ENCODE peak calls at places on chromosomes 6 and 20, in seven cellular contexts. L, N, A, P, U, X and R are unnamed samples.

GRCh38 chr6:142945446-142946180 is 637 bp upstream of the HIVEP2 start:
- DNase-seq in L (peak; percentile 53), N (peak; percentile 56), A (no peak), P (no peak), U (peak; percentile 52), X (peak; percentile 55), R (no peak)

GRCh38 chr6:151963001-151963400 is 155.5 kb downstream of the ESR1 start:
- DNase-seq in L (no peak), N (no peak), A (no peak), P (no peak), U (no peak), X (no peak), R (no peak)

GRCh38 chr6:112701201-112701600 is 354.1 kb downstream of the RFPL4B start:
- DNase-seq in L (no peak), N (no peak), A (peak; percentile 76), P (peak; percentile 62), U (no peak), X (no peak), R (no peak)

GRCh38 chr6:1701668-1702353 is 92.1 kb downstream of the FOXC1 start:
- DNase-seq in L (no peak), N (no peak), A (no peak), P (peak; percentile 95), U (peak; percentile 93), X (no peak), R (no peak)

GRCh38 chr6:140071115-140071514 is 696.7 kb upstream of the CITED2 start:
- DNase-seq in L (no peak), N (no peak), A (no peak), P (peak; percentile 86), U (peak; percentile 98), X (no peak), R (no peak)

GRCh38 chr20:53984354-53984753 is 86.0 kb downstream of the BCAS1 start:
- DNase-seq in L (no peak), N (no peak), A (no peak), P (no peak), U (no peak), X (no peak), R (no peak)

GRCh38 chr6:2947424-2947823 is 23.9 kb downstream of the SERPINB6 start:
- DNase-seq in L (no peak), N (no peak), A (no peak), P (no peak), U (no peak), X (no peak), R (no peak)

GRCh38 chr6:98929498-98930060 is 18.2 kb downstream of the FBXL4 start:
- DNase-seq in L (no peak), N (no peak), A (no peak), P (peak; percentile 7), U (no peak), X (no peak), R (no peak)

GRCh38 chr6:25973923-25974555 is 11.4 kb downstream of the TRIM38 start:
- DNase-seq in L (no peak), N (no peak), A (no peak), P (no peak), U (no peak), X (no peak), R (no peak)

GRCh38 chr6:149897015-149897697 is 757 bp downstream of the RAET1E start:
- DNase-seq in L (peak; percentile 78), N (no peak), A (peak; percentile 15), P (peak; percentile 92), U (peak; percentile 91), X (peak; percentile 44), R (no peak)

GRCh38 chr6:7161253-7161623 is 53.5 kb downstream of the RREB1 start:
- DNase-seq in L (no peak), N (no peak), A (no peak), P (no peak), U (no peak), X (no peak), R (no peak)

GRCh38 chr20:38162149-38162548 is 2.9 kb downstream of the TGM2 start:
- DNase-seq in L (no peak), N (no peak), A (no peak), P (no peak), U (no peak), X (no peak), R (no peak)

GRCh38 chr6:113570176-113570575 is 287.0 kb upstream of the MARCKS start:
- DNase-seq in L (no peak), N (no peak), A (no peak), P (no peak), U (no peak), X (no peak), R (no peak)

GRCh38 chr20:31845300-31845863 is at the start of gene FOXS1:
- DNase-seq in L (peak; percentile 37), N (no peak), A (no peak), P (no peak), U (no peak), X (no peak), R (no peak)

GRCh38 chr20:5844063-5844681 is 94.0 kb downstream of the SHLD1 start:
- DNase-seq in L (no peak), N (peak; percentile 69), A (no peak), P (peak; percentile 28), U (no peak), X (peak; percentile 93), R (peak; percentile 90)

GRCh38 chr6:11245406-11245990 is 13.0 kb upstream of the NEDD9 start:
- DNase-seq in L (no peak), N (no peak), A (no peak), P (no peak), U (no peak), X (no peak), R (no peak)

GRCh38 chr6:9463311-9463710 is 951.6 kb downstream of the TFAP2A start:
- DNase-seq in L (no peak), N (no peak), A (no peak), P (no peak), U (peak; percentile 3), X (no peak), R (no peak)